ENCODE peak calls at places on chromosomes 5 and 9, in five cellular contexts. P is kidney, C is astrocyte, Y is fibroblast of lung, X is mesendoderm. A is an unnamed sample. For H3K4me1 and H3K36me3, the result is how much of the 10 kb centered on the place peaks cover.

GRCh38 chr9:134386951-134387831 is 60.9 kb downstream of the RXRA start:
- DNase-seq in P (no peak), C (no peak), Y (no peak), X (no peak), A (no peak)

GRCh38 chr9:1386420-1386819 is 336.3 kb downstream of the DMRT2 start:
- DNase-seq in P (no peak), C (no peak), Y (no peak), X (no peak), A (no peak)

GRCh38 chr5:127406326-127407121 is 110.9 kb upstream of the PRRC1 start:
- DNase-seq in P (no peak), C (no peak), Y (no peak), X (peak), A (no peak)

GRCh38 chr5:54249210-54250028 is 61.0 kb downstream of the ARL15 start:
- DNase-seq in P (no peak), C (peak), Y (peak), X (peak), A (peak)

GRCh38 chr5:150158170-150158949 is 2.7 kb upstream of the PDGFRB start:
- DNase-seq in P (no peak), C (no peak), Y (peak), X (no peak), A (no peak)

GRCh38 chr5:103174147-103174546 is 54.0 kb downstream of the PPIP5K2 start:
- DNase-seq in P (no peak), C (peak), Y (peak), X (no peak), A (no peak)

GRCh38 chr5:176413255-176413565 is 3.1 kb downstream of the CLTB start:
- DNase-seq in P (no peak), C (no peak), Y (no peak), X (no peak), A (no peak)

GRCh38 chr5:56327810-56328209 is 94.7 kb upstream of the ANKRD55 start:
- DNase-seq in P (no peak), C (no peak), Y (no peak), X (peak), A (no peak)

GRCh38 chr5:122142480-122142879 is 13.1 kb downstream of the ZNF474 start:
- DNase-seq in P (no peak), C (peak), Y (peak), X (no peak), A (no peak)

GRCh38 chr5:55175781-55176175 is 2.8 kb upstream of the CDC20B start:
- DNase-seq in P (no peak), C (no peak), Y (no peak), X (peak), A (no peak)

DNA sequence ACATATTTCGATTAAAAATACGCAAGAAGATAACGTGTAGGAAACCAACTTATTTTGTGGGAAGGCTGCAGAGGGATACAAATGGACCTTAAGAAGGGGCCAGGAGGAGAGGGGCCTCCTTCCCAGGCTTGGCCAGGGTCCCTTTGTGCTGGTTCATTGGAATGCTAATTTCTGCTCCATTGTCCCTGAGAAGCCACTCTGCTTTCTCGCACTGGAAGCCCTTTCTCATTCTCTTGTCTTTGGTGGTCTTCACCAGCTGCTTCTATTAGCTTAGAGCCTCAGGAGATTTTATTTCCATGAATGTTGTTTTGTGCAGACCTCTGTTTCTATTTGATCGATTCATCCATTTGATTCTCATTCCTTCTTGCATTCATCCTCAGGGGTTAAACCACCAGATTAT is 325.4 kb downstream of the TMEM38B start:
- DNase-seq in P (no peak), C (no peak), Y (no peak), X (no peak), A (no peak)
- H3K4me1 ChIP-seq in P (under half), C (under half), Y (under half), X (under half), A (under half)

GRCh38 chr9:69174645-69175487 is 789 bp downstream of the TJP2 start:
- DNase-seq in P (no peak), C (peak), Y (peak), X (peak), A (peak)
- H3K9ac ChIP-seq in P (no peak), C (peak), Y (peak), X (peak), A (peak)

GRCh38 chr5:149072376-149072775 is 9.5 kb upstream of the SH3TC2 start:
- DNase-seq in P (no peak), C (no peak), Y (no peak), X (no peak), A (no peak)
- H3K36me3 ChIP-seq in P (under half), C (under half), Y (under half), X (under half), A (under half)

DNA sequence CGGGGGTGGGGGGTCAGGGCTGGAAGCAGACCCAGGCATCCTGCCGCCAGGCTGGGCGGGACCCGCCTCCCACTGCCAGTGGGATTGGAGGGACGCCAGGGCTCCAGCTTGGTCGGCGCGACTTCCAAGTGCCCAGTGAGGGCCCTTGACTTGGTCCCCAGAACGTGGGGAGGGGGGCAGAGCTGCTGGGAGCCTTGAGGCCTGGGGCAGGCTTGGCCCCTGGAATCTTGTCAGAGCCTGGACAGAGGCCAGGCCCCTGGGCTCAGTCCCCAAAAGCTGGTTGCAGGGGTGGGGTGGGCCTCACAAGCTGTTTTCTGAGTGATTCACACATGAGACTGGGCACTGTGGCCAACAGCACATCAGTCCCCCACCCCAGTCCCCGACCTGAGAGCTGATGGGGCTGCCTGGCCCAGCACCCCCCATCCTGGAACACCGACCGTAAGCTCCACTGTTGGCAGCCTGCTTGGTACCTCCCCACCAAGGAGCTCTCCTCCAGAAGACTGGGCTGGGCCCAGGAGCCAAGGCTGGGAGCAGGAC is 528 bp downstream of the CLIC3 start:
- DNase-seq in P (no peak), C (peak), Y (peak), X (no peak), A (no peak)
- H3K4me1 ChIP-seq in P (under half), C (under half), Y (under half), X (under half), A (under half)

DNA sequence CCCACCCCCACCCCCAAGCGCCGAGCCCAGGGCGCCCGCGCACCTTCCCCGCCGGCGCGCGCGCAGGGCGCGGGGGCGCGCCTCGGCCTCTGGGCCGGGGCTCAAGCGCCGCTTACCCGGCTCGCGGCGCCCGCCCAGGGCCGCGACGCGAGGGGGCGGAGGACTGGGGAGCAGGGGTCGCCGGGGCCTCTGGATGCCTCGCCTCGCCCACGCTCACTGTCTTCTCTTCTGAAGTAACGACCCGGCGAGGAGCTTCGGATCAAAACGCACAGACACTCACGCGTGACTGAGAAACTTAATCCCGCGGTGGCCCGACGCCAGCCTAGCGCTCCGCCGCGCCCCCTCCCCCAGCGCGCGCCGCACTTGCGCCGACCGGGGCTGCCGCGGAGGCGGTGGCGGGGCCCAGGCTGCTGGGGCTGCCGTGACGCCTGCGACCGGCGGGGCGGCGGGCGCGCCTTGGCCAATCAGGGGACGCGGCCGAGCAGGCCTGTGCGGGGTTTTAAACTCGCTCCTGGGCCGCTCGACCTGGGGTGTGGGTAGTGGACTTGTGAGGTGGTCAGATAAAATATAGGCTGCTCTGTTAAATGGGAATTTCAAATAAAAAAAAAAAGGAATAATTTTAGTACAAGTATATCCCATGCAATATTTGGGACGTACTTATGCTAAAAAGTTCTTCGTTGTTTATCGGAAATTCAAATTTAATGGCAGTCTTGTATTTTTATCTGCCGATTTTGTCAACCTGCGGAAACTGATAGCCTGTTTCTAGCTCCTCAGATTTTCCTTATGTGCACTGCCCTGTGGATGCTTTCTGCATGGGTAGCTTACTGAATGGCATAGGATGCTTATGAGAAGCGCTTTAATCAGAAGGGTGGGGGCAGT is at the start of gene MPDZ:
- DNase-seq in P (peak), C (peak), Y (peak), X (peak), A (peak)
- H3K9ac ChIP-seq in P (peak), C (peak), Y (peak), X (peak), A (peak)

GRCh38 chr9:133372144-133372543 is 3.7 kb downstream of the SURF4 start:
- DNase-seq in P (no peak), C (no peak), Y (no peak), X (no peak), A (no peak)

GRCh38 chr9:133369419-133369818 is 6.4 kb downstream of the SURF4 start:
- DNase-seq in P (no peak), C (no peak), Y (no peak), X (no peak), A (no peak)

GRCh38 chr9:133369923-133370322 is 5.9 kb downstream of the SURF4 start:
- DNase-seq in P (no peak), C (no peak), Y (no peak), X (no peak), A (no peak)

GRCh38 chr9:133371261-133371711 is 4.6 kb downstream of the SURF4 start:
- DNase-seq in P (no peak), C (peak), Y (peak), X (no peak), A (no peak)

GRCh38 chr9:133370680-133371079 is 5.2 kb downstream of the SURF4 start:
- DNase-seq in P (no peak), C (no peak), Y (no peak), X (no peak), A (no peak)
- H3K36me3 ChIP-seq in P (under half), C (under half), Y (under half), X (under half), A (under half)

GRCh38 chr5:134125195-134126015 is 10.9 kb downstream of the TCF7 start:
- DNase-seq in P (no peak), C (peak), Y (peak), X (no peak), A (no peak)
- H3K4me1 ChIP-seq in P (under half), C (under half), Y (under half), X (under half), A (under half)

A was measured in colonic mucosa.